ENCODE peak calls at places on chromosomes 3 and 15, in four cellular contexts. One of them, this sample, is unnamed.

GRCh38 chr3:176562381-176562780 is 634.9 kb downstream of the TBL1XR1 start:
- DNase-seq in stimulated activated CD8-positive, alpha-beta memory T cell treated with anti-CD3 and anti-CD28 coated beads, Interleukin-4, amount 100 ng/mL, for 24 hours: no peak
- DNase-seq in HEK293T: no peak
- DNase-seq in GM10248: no peak
- DNase-seq in this sample: no peak

GRCh38 chr3:183306798-183307671 is 54.0 kb downstream of the B3GNT5 start:
- DNase-seq in GM10248: peak; percentile 57
- DNase-seq in HEK293T: peak; percentile 9
- DNase-seq in stimulated activated CD8-positive, alpha-beta memory T cell treated with anti-CD3 and anti-CD28 coated beads, Interleukin-4, amount 100 ng/mL, for 24 hours: peak; percentile 19
- DNase-seq in this sample: no peak

GRCh38 chr3:52456800-52457183 is 1.4 kb downstream of the NISCH start:
- DNase-seq in HEK293T: no peak
- DNase-seq in GM10248: no peak
- DNase-seq in stimulated activated CD8-positive, alpha-beta memory T cell treated with anti-CD3 and anti-CD28 coated beads, Interleukin-4, amount 100 ng/mL, for 24 hours: no peak
- DNase-seq in this sample: no peak

GRCh38 chr15:50786871-50787270 is 21.4 kb upstream of the SPPL2A start:
- DNase-seq in GM10248: no peak
- DNase-seq in stimulated activated CD8-positive, alpha-beta memory T cell treated with anti-CD3 and anti-CD28 coated beads, Interleukin-4, amount 100 ng/mL, for 24 hours: no peak
- DNase-seq in HEK293T: no peak
- DNase-seq in this sample: no peak

GRCh38 chr3:36903119-36903882 is 41.6 kb downstream of the TRANK1 start:
- DNase-seq in stimulated activated CD8-positive, alpha-beta memory T cell treated with anti-CD3 and anti-CD28 coated beads, Interleukin-4, amount 100 ng/mL, for 24 hours: no peak
- DNase-seq in HEK293T: no peak
- DNase-seq in GM10248: no peak
- DNase-seq in this sample: no peak

GRCh38 chr15:51842852-51843737 is 13.6 kb downstream of the TMOD3 start:
- DNase-seq in HEK293T: no peak
- DNase-seq in GM10248: peak; percentile 23
- DNase-seq in stimulated activated CD8-positive, alpha-beta memory T cell treated with anti-CD3 and anti-CD28 coated beads, Interleukin-4, amount 100 ng/mL, for 24 hours: no peak
- DNase-seq in this sample: no peak

GRCh38 chr3:108031893-108032292 is 58.9 kb downstream of the CD47 start:
- DNase-seq in GM10248: no peak
- DNase-seq in HEK293T: no peak
- DNase-seq in stimulated activated CD8-positive, alpha-beta memory T cell treated with anti-CD3 and anti-CD28 coated beads, Interleukin-4, amount 100 ng/mL, for 24 hours: no peak
- DNase-seq in this sample: no peak

GRCh38 chr3:5071061-5071460 is 51.0 kb upstream of the ARL8B start:
- DNase-seq in HEK293T: no peak
- DNase-seq in stimulated activated CD8-positive, alpha-beta memory T cell treated with anti-CD3 and anti-CD28 coated beads, Interleukin-4, amount 100 ng/mL, for 24 hours: no peak
- DNase-seq in GM10248: no peak
- DNase-seq in this sample: no peak

GRCh38 chr3:96416549-96417255 is 397.7 kb upstream of the EPHA6 start:
- DNase-seq in HEK293T: peak; percentile 6
- DNase-seq in GM10248: no peak
- DNase-seq in stimulated activated CD8-positive, alpha-beta memory T cell treated with anti-CD3 and anti-CD28 coated beads, Interleukin-4, amount 100 ng/mL, for 24 hours: no peak
- DNase-seq in this sample: no peak

GRCh38 chr3:172569128-172570008 is 46.1 kb upstream of the TNFSF10 start:
- DNase-seq in HEK293T: no peak
- DNase-seq in GM10248: no peak
- DNase-seq in stimulated activated CD8-positive, alpha-beta memory T cell treated with anti-CD3 and anti-CD28 coated beads, Interleukin-4, amount 100 ng/mL, for 24 hours: no peak
- DNase-seq in this sample: no peak

GRCh38 chr3:42581400-42581708 is 413 bp downstream of the SEC22C start:
- DNase-seq in stimulated activated CD8-positive, alpha-beta memory T cell treated with anti-CD3 and anti-CD28 coated beads, Interleukin-4, amount 100 ng/mL, for 24 hours: no peak
- DNase-seq in GM10248: no peak
- DNase-seq in HEK293T: no peak
- DNase-seq in this sample: no peak

GRCh38 chr3:57810471-57811144 is 54.5 kb downstream of the SLMAP start:
- DNase-seq in HEK293T: no peak
- DNase-seq in stimulated activated CD8-positive, alpha-beta memory T cell treated with anti-CD3 and anti-CD28 coated beads, Interleukin-4, amount 100 ng/mL, for 24 hours: no peak
- DNase-seq in GM10248: no peak
- DNase-seq in this sample: no peak

GRCh38 chr3:140234256-140234655 is 299.3 kb downstream of the CLSTN2 start:
- DNase-seq in stimulated activated CD8-positive, alpha-beta memory T cell treated with anti-CD3 and anti-CD28 coated beads, Interleukin-4, amount 100 ng/mL, for 24 hours: no peak
- DNase-seq in HEK293T: no peak
- DNase-seq in GM10248: no peak
- DNase-seq in this sample: no peak

GRCh38 chr15:74032606-74033561 is 38.4 kb downstream of the PML start:
- DNase-seq in GM10248: no peak
- DNase-seq in HEK293T: no peak
- DNase-seq in stimulated activated CD8-positive, alpha-beta memory T cell treated with anti-CD3 and anti-CD28 coated beads, Interleukin-4, amount 100 ng/mL, for 24 hours: no peak
- DNase-seq in this sample: no peak

GRCh38 chr3:12394516-12395271 is 89.6 kb upstream of the TSEN2 start:
- DNase-seq in stimulated activated CD8-positive, alpha-beta memory T cell treated with anti-CD3 and anti-CD28 coated beads, Interleukin-4, amount 100 ng/mL, for 24 hours: no peak
- DNase-seq in GM10248: no peak
- DNase-seq in HEK293T: no peak
- DNase-seq in this sample: no peak

GRCh38 chr3:47612178-47612577 is 33.5 kb upstream of the CSPG5 start:
- DNase-seq in GM10248: no peak
- DNase-seq in stimulated activated CD8-positive, alpha-beta memory T cell treated with anti-CD3 and anti-CD28 coated beads, Interleukin-4, amount 100 ng/mL, for 24 hours: no peak
- DNase-seq in HEK293T: no peak
- DNase-seq in this sample: no peak

GRCh38 chr15:37053070-37053653 is 47.2 kb downstream of the MEIS2 start:
- DNase-seq in GM10248: no peak
- DNase-seq in HEK293T: no peak
- DNase-seq in stimulated activated CD8-positive, alpha-beta memory T cell treated with anti-CD3 and anti-CD28 coated beads, Interleukin-4, amount 100 ng/mL, for 24 hours: no peak
- DNase-seq in this sample: no peak

GRCh38 chr3:188212308-188212969 is 58.5 kb downstream of the LPP start:
- DNase-seq in stimulated activated CD8-positive, alpha-beta memory T cell treated with anti-CD3 and anti-CD28 coated beads, Interleukin-4, amount 100 ng/mL, for 24 hours: no peak
- DNase-seq in GM10248: no peak
- DNase-seq in HEK293T: no peak
- DNase-seq in this sample: no peak

GRCh38 chr15:64809649-64810498 is 15.6 kb downstream of the PIF1 start:
- DNase-seq in stimulated activated CD8-positive, alpha-beta memory T cell treated with anti-CD3 and anti-CD28 coated beads, Interleukin-4, amount 100 ng/mL, for 24 hours: peak; percentile 33
- DNase-seq in HEK293T: peak; percentile 79
- DNase-seq in GM10248: peak; percentile 86
- DNase-seq in this sample: peak; percentile 86

GRCh38 chr15:101615986-101616848 is 36.0 kb downstream of the TM2D3 start:
- DNase-seq in GM10248: no peak
- DNase-seq in stimulated activated CD8-positive, alpha-beta memory T cell treated with anti-CD3 and anti-CD28 coated beads, Interleukin-4, amount 100 ng/mL, for 24 hours: no peak
- DNase-seq in HEK293T: peak; percentile 85
- DNase-seq in this sample: no peak

GRCh38 chr3:57335273-57335938 is 42.9 kb upstream of the ASB14 start:
- DNase-seq in HEK293T: no peak
- DNase-seq in stimulated activated CD8-positive, alpha-beta memory T cell treated with anti-CD3 and anti-CD28 coated beads, Interleukin-4, amount 100 ng/mL, for 24 hours: no peak
- DNase-seq in GM10248: no peak
- DNase-seq in this sample: no peak